ENCODE peak calls at places on chromosomes 6 and 20, in four cellular contexts. One of them, this sample, is unnamed. For H3K9me3 and H3K4me1, the result is how much of the 10 kb centered on the place peaks cover.

GRCh38 chr6:113843500-113844068 is 13.6 kb upstream of the MARCKS start:
- DNase-seq in ascending aorta: no peak
- DNase-seq in CD8-positive, alpha-beta T cell: no peak
- DNase-seq in heart left ventricle: no peak
- DNase-seq in this sample: no peak

GRCh38 chr6:113901482-113901881 is 44.3 kb downstream of the MARCKS start:
- DNase-seq in ascending aorta: no peak
- DNase-seq in CD8-positive, alpha-beta T cell: no peak
- DNase-seq in heart left ventricle: no peak
- DNase-seq in this sample: no peak

GRCh38 chr6:27043244-27043643 is 204.3 kb upstream of the PRSS16 start:
- DNase-seq in ascending aorta: no peak
- DNase-seq in CD8-positive, alpha-beta T cell: no peak
- DNase-seq in heart left ventricle: no peak
- DNase-seq in this sample: no peak

GRCh38 chr6:56714982-56715456 is 72.3 kb upstream of the DST start:
- DNase-seq in ascending aorta: no peak
- DNase-seq in CD8-positive, alpha-beta T cell: no peak
- DNase-seq in heart left ventricle: no peak
- DNase-seq in this sample: no peak

GRCh38 chr6:170114187-170114945 is 176.5 kb downstream of the DLL1 start:
- DNase-seq in ascending aorta: no peak
- DNase-seq in CD8-positive, alpha-beta T cell: no peak
- DNase-seq in heart left ventricle: peak
- DNase-seq in this sample: no peak

GRCh38 chr6:41625442-41625841 is 12.8 kb upstream of the MDFI start:
- DNase-seq in ascending aorta: no peak
- DNase-seq in CD8-positive, alpha-beta T cell: no peak
- DNase-seq in heart left ventricle: no peak
- DNase-seq in this sample: peak

GRCh38 chr20:20276806-20277530 is 90.9 kb upstream of the INSM1 start:
- DNase-seq in ascending aorta: no peak
- DNase-seq in CD8-positive, alpha-beta T cell: no peak
- DNase-seq in heart left ventricle: no peak
- DNase-seq in this sample: no peak

GRCh38 chr6:44606506-44606905 is 219.0 kb downstream of the CDC5L start:
- DNase-seq in ascending aorta: no peak
- DNase-seq in CD8-positive, alpha-beta T cell: no peak
- DNase-seq in heart left ventricle: peak
- DNase-seq in this sample: peak

GRCh38 chr20:24781061-24781980 is 167.7 kb upstream of the CST7 start:
- DNase-seq in ascending aorta: no peak
- DNase-seq in CD8-positive, alpha-beta T cell: no peak
- DNase-seq in heart left ventricle: no peak
- DNase-seq in this sample: no peak

GRCh38 chr6:88609973-88610372 is 353.4 kb downstream of the RNGTT start:
- DNase-seq in ascending aorta: no peak
- DNase-seq in CD8-positive, alpha-beta T cell: no peak
- DNase-seq in heart left ventricle: no peak
- DNase-seq in this sample: no peak

GRCh38 chr20:48238326-48238725 is 453.0 kb upstream of the SULF2 start:
- DNase-seq in ascending aorta: no peak
- DNase-seq in CD8-positive, alpha-beta T cell: no peak
- DNase-seq in heart left ventricle: no peak
- DNase-seq in this sample: no peak

GRCh38 chr20:32880635-32881034 is 21.9 kb downstream of the EFCAB8 start:
- DNase-seq in ascending aorta: no peak
- DNase-seq in CD8-positive, alpha-beta T cell: no peak
- DNase-seq in heart left ventricle: no peak
- DNase-seq in this sample: no peak

DNA sequence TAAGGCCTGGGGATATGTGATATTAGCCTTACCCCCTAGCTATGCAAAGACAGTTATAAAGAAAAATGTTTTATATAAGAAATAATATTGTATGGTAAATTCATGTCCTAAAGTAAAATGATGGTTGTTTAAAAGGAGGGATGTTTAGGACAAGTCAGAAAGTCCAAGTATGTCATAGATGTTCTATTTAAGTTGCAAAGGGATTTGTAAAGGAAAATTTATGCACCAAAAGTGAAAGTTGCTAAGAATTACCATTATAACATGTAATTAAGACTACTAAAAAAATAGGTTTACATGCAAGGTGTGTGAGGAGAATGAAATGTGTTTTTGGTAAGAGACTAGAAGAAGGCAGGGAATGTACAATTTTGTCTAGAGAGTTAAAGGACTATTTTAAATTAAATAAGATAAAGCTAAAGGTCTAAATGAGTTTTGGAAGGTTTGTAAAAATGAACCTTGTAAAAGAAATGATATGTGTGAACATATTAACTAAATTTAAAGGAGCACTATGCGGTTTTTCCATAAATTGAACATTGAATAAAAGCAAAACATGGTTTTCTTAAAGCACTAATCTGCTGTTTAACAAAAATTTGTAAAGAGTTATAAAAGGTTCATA is 22.7 kb upstream of the GOPC start:
- DNase-seq in ascending aorta: no peak
- DNase-seq in CD8-positive, alpha-beta T cell: no peak
- DNase-seq in heart left ventricle: no peak
- DNase-seq in this sample: no peak
- H3K9me3 ChIP-seq in ascending aorta: under half
- H3K9me3 ChIP-seq in CD8-positive, alpha-beta T cell: under half
- H3K9me3 ChIP-seq in heart left ventricle: under half
- H3K9me3 ChIP-seq in this sample: under half

GRCh38 chr6:143227675-143228074 is 167.0 kb downstream of the AIG1 start:
- DNase-seq in ascending aorta: no peak
- DNase-seq in CD8-positive, alpha-beta T cell: no peak
- DNase-seq in heart left ventricle: no peak
- DNase-seq in this sample: no peak
- H3K4me1 ChIP-seq in ascending aorta: under half
- H3K4me1 ChIP-seq in CD8-positive, alpha-beta T cell: under half
- H3K4me1 ChIP-seq in heart left ventricle: under half
- H3K4me1 ChIP-seq in this sample: under half

GRCh38 chr6:353642-354614 is 37.6 kb upstream of the IRF4 start:
- DNase-seq in ascending aorta: no peak
- DNase-seq in CD8-positive, alpha-beta T cell: no peak
- DNase-seq in heart left ventricle: no peak
- DNase-seq in this sample: peak
- H3K9me3 ChIP-seq in ascending aorta: under half
- H3K9me3 ChIP-seq in CD8-positive, alpha-beta T cell: under half
- H3K9me3 ChIP-seq in heart left ventricle: under half
- H3K9me3 ChIP-seq in this sample: under half

DNA sequence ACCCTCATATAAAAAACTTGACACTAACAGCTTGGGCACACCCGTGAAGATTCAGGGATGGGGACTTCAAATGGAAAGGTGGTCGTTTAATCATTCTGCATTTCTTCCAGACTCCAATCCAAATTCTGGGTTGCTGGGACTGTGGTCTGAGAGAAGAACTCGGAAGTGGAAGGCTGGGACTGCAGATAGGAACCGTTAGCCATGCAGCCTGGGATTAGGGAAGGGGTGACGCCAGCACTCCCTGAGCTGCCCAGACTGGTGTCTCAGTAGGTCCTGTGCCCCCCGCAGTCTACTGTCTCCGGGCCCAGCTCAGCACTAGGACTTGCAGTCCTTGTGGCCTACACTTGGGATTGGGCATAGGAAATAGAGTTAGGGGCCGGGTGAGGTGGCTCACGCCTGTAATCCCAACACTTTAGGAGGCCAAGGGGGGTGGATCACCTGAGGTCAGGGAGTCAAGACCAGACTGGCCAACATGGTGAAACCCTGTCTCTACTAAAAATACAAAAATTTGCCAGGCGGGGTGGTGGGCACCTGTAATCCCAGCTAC is 511 bp upstream of the CLIC1 start:
- DNase-seq in ascending aorta: no peak
- DNase-seq in CD8-positive, alpha-beta T cell: no peak
- DNase-seq in heart left ventricle: no peak
- DNase-seq in this sample: no peak
- H3K4me1 ChIP-seq in ascending aorta: under half
- H3K4me1 ChIP-seq in CD8-positive, alpha-beta T cell: half or more
- H3K4me1 ChIP-seq in heart left ventricle: half or more
- H3K4me1 ChIP-seq in this sample: half or more

GRCh38 chr6:36201612-36202011 is 5.1 kb downstream of the BRPF3 start:
- DNase-seq in ascending aorta: no peak
- DNase-seq in CD8-positive, alpha-beta T cell: no peak
- DNase-seq in heart left ventricle: no peak
- DNase-seq in this sample: no peak

GRCh38 chr6:36202101-36202500 is 5.6 kb downstream of the BRPF3 start:
- DNase-seq in ascending aorta: no peak
- DNase-seq in CD8-positive, alpha-beta T cell: no peak
- DNase-seq in heart left ventricle: no peak
- DNase-seq in this sample: no peak

GRCh38 chr6:36198986-36199385 is 2.4 kb downstream of the BRPF3 start:
- DNase-seq in ascending aorta: no peak
- DNase-seq in CD8-positive, alpha-beta T cell: no peak
- DNase-seq in heart left ventricle: no peak
- DNase-seq in this sample: no peak

GRCh38 chr6:36200154-36200891 is 3.8 kb downstream of the BRPF3 start:
- DNase-seq in ascending aorta: no peak
- DNase-seq in CD8-positive, alpha-beta T cell: no peak
- DNase-seq in heart left ventricle: no peak
- DNase-seq in this sample: no peak

GRCh38 chr6:36200998-36201596 is 4.6 kb downstream of the BRPF3 start:
- DNase-seq in ascending aorta: no peak
- DNase-seq in CD8-positive, alpha-beta T cell: no peak
- DNase-seq in heart left ventricle: no peak
- DNase-seq in this sample: no peak
- H3K9me3 ChIP-seq in ascending aorta: under half
- H3K9me3 ChIP-seq in CD8-positive, alpha-beta T cell: under half
- H3K9me3 ChIP-seq in heart left ventricle: under half
- H3K9me3 ChIP-seq in this sample: under half

GRCh38 chr6:148887181-148887580 is 140.4 kb downstream of the UST start:
- DNase-seq in ascending aorta: no peak
- DNase-seq in CD8-positive, alpha-beta T cell: no peak
- DNase-seq in heart left ventricle: no peak
- DNase-seq in this sample: no peak
- H3K4me1 ChIP-seq in ascending aorta: half or more
- H3K4me1 ChIP-seq in CD8-positive, alpha-beta T cell: under half
- H3K4me1 ChIP-seq in heart left ventricle: under half
- H3K4me1 ChIP-seq in this sample: under half

GRCh38 chr6:164453835-164454234 is 855.6 kb downstream of the C6orf118 start:
- DNase-seq in ascending aorta: no peak
- DNase-seq in CD8-positive, alpha-beta T cell: no peak
- DNase-seq in heart left ventricle: no peak
- DNase-seq in this sample: no peak

GRCh38 chr6:164455835-164456234 is 853.6 kb downstream of the C6orf118 start:
- DNase-seq in ascending aorta: no peak
- DNase-seq in CD8-positive, alpha-beta T cell: no peak
- DNase-seq in heart left ventricle: peak
- DNase-seq in this sample: no peak
- H3K9me3 ChIP-seq in ascending aorta: under half
- H3K9me3 ChIP-seq in CD8-positive, alpha-beta T cell: under half
- H3K9me3 ChIP-seq in heart left ventricle: under half
- H3K9me3 ChIP-seq in this sample: under half